ENCODE peak calls at places on chromosome 6, in ten cellular contexts. E is heart left ventricle; R is fibroblast of lung; L is activated CD4-positive, alpha-beta T cell treated with anti-CD3 and anti-CD28 coated beads, Interleukin-2, amount 50 U/mL, for 24 hours; J is pancreas; H is activated CD8-positive, alpha-beta memory T cell treated with anti-CD3 and anti-CD28 coated beads for 1 hour; K is fibroblast of mammary gland; X is colonic mucosa; G is midbrain; V is CMK. Z is an unnamed sample.

GRCh38 chr6:105433723-105434122 is 30.8 kb upstream of the PREP start:
- DNase-seq in L (no peak), R (no peak), H (no peak), J (no peak), V (no peak), E (no peak), X (no peak), K (no peak), G (no peak), Z (no peak)

GRCh38 chr6:121008553-121008952 is 325.7 kb downstream of the TBC1D32 start:
- DNase-seq in R (no peak), J (no peak), G (no peak), X (no peak), E (no peak), K (peak), L (no peak), H (no peak), V (no peak), Z (no peak)

GRCh38 chr6:146027586-146028249 is 1.1 kb upstream of the GRM1 start:
- DNase-seq in V (no peak), R (no peak), H (no peak), E (no peak), K (peak), X (no peak), L (no peak), J (peak), G (peak), Z (no peak)

GRCh38 chr6:43799671-43800623 is 29.9 kb downstream of the VEGFA start:
- DNase-seq in R (no peak), J (no peak), V (no peak), E (no peak), L (no peak), X (peak), H (no peak), G (no peak), K (no peak), Z (no peak)

GRCh38 chr6:163971841-163972838 is 557.6 kb downstream of the QKI start:
- DNase-seq in H (no peak), K (no peak), X (no peak), R (no peak), E (no peak), L (no peak), G (no peak), J (no peak), V (no peak), Z (no peak)

GRCh38 chr6:34760108-34760507 is 2.8 kb downstream of the SNRPC start:
- DNase-seq in R (no peak), L (no peak), K (no peak), J (no peak), V (no peak), H (no peak), X (no peak), E (no peak), G (no peak), Z (no peak)

GRCh38 chr6:34586327-34587040 is 30.4 kb upstream of the SPDEF start:
- DNase-seq in H (no peak), R (no peak), L (no peak), K (no peak), E (no peak), G (no peak), X (no peak), V (no peak), J (peak), Z (no peak)

GRCh38 chr6:170048615-170049256 is 242.1 kb downstream of the DLL1 start:
- DNase-seq in G (peak), K (peak), X (peak), R (peak), E (peak), H (no peak), V (no peak), J (peak), L (no peak), Z (no peak)

GRCh38 chr6:168201383-168201782 is 118.2 kb downstream of the DACT2 start:
- DNase-seq in J (peak), R (no peak), X (no peak), H (no peak), L (no peak), K (no peak), G (no peak), E (peak), V (no peak), Z (no peak)

GRCh38 chr6:24861934-24862333 is 63.2 kb upstream of the ARMH2 start:
- DNase-seq in X (no peak), K (no peak), G (no peak), H (no peak), E (no peak), R (no peak), J (no peak), L (no peak), V (no peak), Z (no peak)

GRCh38 chr6:90709597-90709996 is 122.7 kb upstream of the MAP3K7 start:
- DNase-seq in K (no peak), G (no peak), L (no peak), R (no peak), H (no peak), E (no peak), J (no peak), X (no peak), V (no peak), Z (no peak)

GRCh38 chr6:25485820-25486559 is 166.0 kb upstream of the SCGN start:
- DNase-seq in L (no peak), X (no peak), H (no peak), J (peak), E (peak), R (peak), K (peak), V (peak), G (no peak), Z (no peak)

GRCh38 chr6:41779336-41779735 is 364 bp downstream of the FRS3 start:
- DNase-seq in L (no peak), K (no peak), R (no peak), H (no peak), E (no peak), J (no peak), X (no peak), V (no peak), G (no peak), Z (no peak)

GRCh38 chr6:109237082-109237985 is 142.0 kb downstream of the CEP57L1 start:
- DNase-seq in E (no peak), G (no peak), J (no peak), X (no peak), K (peak), V (peak), H (no peak), L (peak), R (no peak), Z (no peak)

GRCh38 chr6:149076355-149076734 is 241.2 kb upstream of the TAB2 start:
- DNase-seq in R (no peak), X (no peak), K (no peak), J (no peak), V (no peak), G (no peak), L (no peak), E (no peak), H (no peak), Z (no peak)

GRCh38 chr6:26175428-26176181 is 88.4 kb downstream of the HFE start:
- DNase-seq in L (no peak), E (no peak), J (no peak), G (peak), X (peak), H (no peak), V (no peak), K (peak), R (peak), Z (peak)

GRCh38 chr6:66897576-66897975 is 1190.5 kb upstream of the EYS start:
- DNase-seq in V (peak), X (no peak), K (peak), J (no peak), L (no peak), H (no peak), G (no peak), E (no peak), R (peak), Z (peak)

GRCh38 chr6:45378324-45378926 is 691 bp upstream of the SUPT3H start:
- DNase-seq in V (no peak), X (no peak), H (peak), J (peak), R (no peak), E (no peak), G (no peak), L (no peak), K (no peak), Z (peak)

GRCh38 chr6:156996265-156996664 is 219.1 kb downstream of the ARID1B start:
- DNase-seq in H (no peak), E (no peak), L (no peak), K (no peak), V (no peak), G (no peak), R (no peak), X (no peak), J (no peak), Z (no peak)

GRCh38 chr6:93040375-93040774 is 379.0 kb downstream of the EPHA7 start:
- DNase-seq in R (peak), H (no peak), E (no peak), G (no peak), L (no peak), J (no peak), V (no peak), X (no peak), K (no peak), Z (no peak)

GRCh38 chr6:1027109-1027794 is 284.6 kb upstream of the FOXQ1 start:
- DNase-seq in E (no peak), X (no peak), H (no peak), G (no peak), L (no peak), K (peak), J (no peak), R (peak), V (no peak), Z (peak)

GRCh38 chr6:54273214-54273820 is 34.9 kb upstream of the TINAG start:
- DNase-seq in X (no peak), R (no peak), V (no peak), K (no peak), H (no peak), E (no peak), G (no peak), L (no peak), J (no peak), Z (no peak)

GRCh38 chr6:93358435-93358834 is 60.9 kb downstream of the EPHA7 start:
- DNase-seq in R (no peak), J (no peak), L (no peak), E (no peak), X (no peak), V (no peak), K (no peak), H (no peak), G (no peak), Z (no peak)

GRCh38 chr6:90420495-90420894 is 123.9 kb upstream of the BACH2 start:
- DNase-seq in R (no peak), X (no peak), K (no peak), H (no peak), L (no peak), V (no peak), E (no peak), J (no peak), G (no peak), Z (no peak)

GRCh38 chr6:154995241-154996162 is at the start of gene TIAM2:
- DNase-seq in H (no peak), X (no peak), K (peak), J (peak), G (no peak), L (peak), V (no peak), R (no peak), E (no peak), Z (no peak)

GRCh38 chr6:34231566-34232336 is 4.9 kb upstream of the HMGA1 start:
- DNase-seq in H (no peak), E (no peak), V (no peak), J (no peak), G (no peak), K (no peak), R (no peak), L (no peak), X (no peak), Z (no peak)

GRCh38 chr6:136051140-136051775 is 198.9 kb downstream of the MTFR2 start:
- DNase-seq in R (peak), J (no peak), L (no peak), V (no peak), K (no peak), G (no peak), E (no peak), H (no peak), X (no peak), Z (no peak)

GRCh38 chr6:18473765-18474164 is 86.6 kb downstream of the RNF144B start:
- DNase-seq in L (no peak), K (no peak), E (no peak), G (no peak), V (no peak), X (no peak), H (no peak), R (no peak), J (no peak), Z (no peak)

GRCh38 chr6:147978078-147978477 is 364.6 kb upstream of the SASH1 start:
- DNase-seq in R (no peak), G (no peak), J (no peak), E (no peak), K (no peak), X (no peak), L (no peak), H (no peak), V (no peak), Z (no peak)

GRCh38 chr6:166488081-166488685 is 98.3 kb downstream of the RAMACL start:
- DNase-seq in H (peak), K (peak), E (peak), J (no peak), G (peak), L (peak), X (peak), R (peak), V (peak), Z (no peak)

GRCh38 chr6:30886897-30887255 is 2.6 kb downstream of the DDR1 start:
- DNase-seq in J (no peak), H (no peak), X (no peak), G (no peak), E (no peak), K (no peak), V (no peak), R (no peak), L (no peak), Z (no peak)

GRCh38 chr6:90146914-90147668 is 149.6 kb downstream of the BACH2 start:
- DNase-seq in K (no peak), G (no peak), X (no peak), H (no peak), V (no peak), R (no peak), J (no peak), L (no peak), E (no peak), Z (no peak)

GRCh38 chr6:121686611-121687023 is 251.2 kb downstream of the GJA1 start:
- DNase-seq in X (peak), V (no peak), E (no peak), K (no peak), R (no peak), H (no peak), L (no peak), G (no peak), J (peak), Z (no peak)

GRCh38 chr6:33343953-33344611 is 26.5 kb upstream of the ZBTB22 start:
- DNase-seq in L (peak), G (no peak), V (no peak), E (no peak), R (no peak), J (no peak), X (no peak), H (peak), K (no peak), Z (no peak)

GRCh38 chr6:42993445-42993844 is 9.1 kb downstream of the PPP2R5D start:
- DNase-seq in X (no peak), V (no peak), H (no peak), L (no peak), R (no peak), E (no peak), G (no peak), K (no peak), J (no peak), Z (no peak)

GRCh38 chr6:155120034-155120433 is 124.9 kb downstream of the TIAM2 start:
- DNase-seq in J (no peak), L (no peak), X (no peak), V (no peak), R (no peak), K (no peak), E (no peak), H (no peak), G (no peak), Z (no peak)

GRCh38 chr6:50959081-50959641 is 140.5 kb downstream of the TFAP2B start:
- DNase-seq in G (no peak), X (no peak), L (no peak), J (no peak), K (no peak), V (no peak), E (no peak), H (no peak), R (no peak), Z (no peak)

GRCh38 chr6:141846639-141847038 is 286.1 kb upstream of the GJE1 start:
- DNase-seq in G (no peak), E (no peak), V (no peak), X (no peak), K (no peak), L (no peak), J (no peak), H (no peak), R (no peak), Z (no peak)

GRCh38 chr6:167420858-167421766 is 96.2 kb downstream of the TTLL2 start:
- DNase-seq in V (no peak), X (peak), L (no peak), K (no peak), J (peak), G (no peak), E (no peak), H (no peak), R (no peak), Z (no peak)

Z was measured in ACHN.